ENCODE peak calls at places on chromosomes 16 and 17, in five cellular contexts. H is HL-60; W is AG10803; P is central memory CD8-positive, alpha-beta T cell; Q is left kidney. J is an unnamed sample.

GRCh38 chr16:70253291-70254094 is 1.8 kb upstream of the EXOSC6 start:
- DNase-seq in P (no peak), H (no peak), W (peak; percentile 40), Q (peak; percentile 59), J (no peak)

GRCh38 chr16:68339214-68339613 is 28.4 kb downstream of the PRMT7 start:
- DNase-seq in Q (no peak), H (no peak), W (no peak), P (no peak), J (no peak)

GRCh38 chr16:24652803-24653202 is 76.6 kb upstream of the TNRC6A start:
- DNase-seq in P (no peak), Q (no peak), W (no peak), H (no peak), J (no peak)

GRCh38 chr17:81865358-81865732 is 5.0 kb upstream of the P4HB start:
- DNase-seq in H (no peak), Q (no peak), P (no peak), W (no peak), J (no peak)

GRCh38 chr16:74844041-74844826 is 69.6 kb upstream of the FA2H start:
- DNase-seq in P (no peak), H (no peak), W (no peak), Q (no peak), J (no peak)

GRCh38 chr17:81336930-81337325 is 41.8 kb upstream of the SLC38A10 start:
- DNase-seq in H (no peak), W (no peak), Q (no peak), P (no peak), J (no peak)

GRCh38 chr16:4176794-4177438 is 60.7 kb upstream of the ADCY9 start:
- DNase-seq in W (peak; percentile 57), Q (no peak), H (peak; percentile 66), P (no peak), J (peak; percentile 21)

GRCh38 chr16:23362460-23363317 is 60.6 kb downstream of the SCNN1B start:
- DNase-seq in H (no peak), P (no peak), Q (peak; percentile 8), W (no peak), J (no peak)

GRCh38 chr16:23330583-23331249 is 28.6 kb downstream of the SCNN1B start:
- DNase-seq in W (no peak), Q (no peak), P (no peak), H (no peak), J (no peak)

GRCh38 chr16:70660672-70661350 is 14.5 kb downstream of the IL34 start:
- DNase-seq in Q (peak; percentile 51), H (no peak), W (peak; percentile 39), P (no peak), J (no peak)

GRCh38 chr16:20901441-20902112 is 1.0 kb downstream of the LYRM1 start:
- DNase-seq in H (no peak), P (peak; percentile 10), W (peak; percentile 52), Q (peak; percentile 84), J (no peak)

GRCh38 chr16:68499011-68499410 is 40.1 kb upstream of the ZFP90 start:
- DNase-seq in H (peak; percentile 56), Q (peak; percentile 49), P (no peak), W (no peak), J (no peak)

GRCh38 chr16:69049146-69049545 is 56.3 kb upstream of the HAS3 start:
- DNase-seq in H (no peak), P (no peak), Q (no peak), W (peak; percentile 64), J (no peak)